ENCODE peak calls at places on chromosomes 16 and 17, in four cellular contexts. D is mesenchymal stem cell, G is psoas muscle, W is A549. K is an unnamed sample.

GRCh38 chr16:24776486-24777220 is 47.2 kb downstream of the TNRC6A start:
- DNase-seq in G (peak), W (no peak), D (no peak), K (no peak)

GRCh38 chr16:29818082-29818481 is 2.1 kb downstream of the PAGR1 start:
- DNase-seq in G (no peak), W (no peak), D (peak), K (no peak)

GRCh38 chr16:83953796-83954576 is 946 bp downstream of the OSGIN1 start:
- DNase-seq in D (peak), W (peak), G (no peak), K (no peak)

GRCh38 chr16:12157510-12158093 is 181.1 kb downstream of the SNX29 start:
- DNase-seq in W (no peak), G (no peak), D (no peak), K (no peak)

GRCh38 chr16:10979717-10980601 is 35.6 kb downstream of the CLEC16A start:
- DNase-seq in D (no peak), G (peak), W (no peak), K (no peak)

GRCh38 chr17:80265205-80266068 is 4.8 kb downstream of the RNF213 start:
- DNase-seq in W (no peak), D (no peak), G (no peak), K (peak)

GRCh38 chr17:7882068-7882467 is 6.5 kb upstream of the CHD3 start:
- DNase-seq in G (no peak), W (no peak), D (no peak), K (no peak)

GRCh38 chr16:10685709-10686108 is 9.0 kb downstream of the TEKT5 start:
- DNase-seq in G (no peak), W (no peak), D (no peak), K (no peak)

GRCh38 chr16:54242199-54242598 is 44.4 kb downstream of the IRX3 start:
- DNase-seq in D (no peak), W (peak), G (no peak), K (no peak)

GRCh38 chr17:72412650-72413076 is 291.8 kb downstream of the SOX9 start:
- DNase-seq in D (no peak), W (no peak), G (peak), K (no peak)

GRCh38 chr17:80001376-80001775 is 34.3 kb downstream of the TBC1D16 start:
- DNase-seq in D (no peak), G (no peak), W (no peak), K (no peak)

GRCh38 chr16:57633383-57634064 is 5.1 kb downstream of the ADGRG1 start:
- DNase-seq in G (no peak), D (no peak), W (no peak), K (no peak)

GRCh38 chr17:1568950-1569810 is 6.6 kb upstream of the PITPNA start:
- DNase-seq in D (no peak), G (no peak), W (no peak), K (no peak)

GRCh38 chr17:57552114-57552601 is 192.9 kb downstream of the CCDC182 start:
- DNase-seq in W (no peak), D (peak), G (peak), K (peak)

GRCh38 chr16:2335286-2335895 is 5.1 kb downstream of the ABCA3 start:
- DNase-seq in G (no peak), D (peak), W (no peak), K (no peak)

GRCh38 chr16:82810077-82810476 is 183.3 kb downstream of the CDH13 start:
- DNase-seq in G (no peak), D (no peak), W (no peak), K (no peak)

GRCh38 chr17:17455173-17455572 is 21.6 kb upstream of the MED9 start:
- DNase-seq in D (no peak), W (no peak), G (no peak), K (no peak)

GRCh38 chr16:24992696-24993095 is 22.5 kb downstream of the ARHGAP17 start:
- DNase-seq in W (no peak), D (no peak), G (no peak), K (no peak)

GRCh38 chr16:55031481-55031880 is 100.8 kb downstream of the IRX5 start:
- DNase-seq in D (no peak), W (no peak), G (no peak), K (no peak)

GRCh38 chr17:59345476-59345875 is 14.0 kb downstream of the YPEL2 start:
- DNase-seq in D (no peak), G (no peak), W (no peak), K (no peak)

GRCh38 chr16:87037012-87037411 is 280.2 kb downstream of the C16orf95 start:
- DNase-seq in W (no peak), D (no peak), G (no peak), K (no peak)

GRCh38 chr17:75831032-75831567 is 13.1 kb downstream of the UNC13D start:
- DNase-seq in G (no peak), W (no peak), D (no peak), K (no peak)

GRCh38 chr17:78337244-78338109 is 22.4 kb downstream of the SOCS3 start:
- DNase-seq in W (peak), G (no peak), D (peak), K (no peak)

GRCh38 chr17:5183410-5183793 is 8.3 kb downstream of the ZNF594 start:
- DNase-seq in W (no peak), D (no peak), G (no peak), K (no peak)

GRCh38 chr16:50297301-50298074 is 31.1 kb downstream of the ADCY7 start:
- DNase-seq in D (no peak), W (no peak), G (peak), K (no peak)

GRCh38 chr17:34318474-34318873 is 761 bp upstream of the CCL8 start:
- DNase-seq in W (peak), D (no peak), G (no peak), K (no peak)

GRCh38 chr17:82343560-82343959 is 10.0 kb upstream of the SECTM1 start:
- DNase-seq in W (no peak), G (no peak), D (no peak), K (no peak)

GRCh38 chr16:21302454-21302853 is 24.4 kb upstream of the CRYM start:
- DNase-seq in W (no peak), D (peak), G (no peak), K (no peak)

GRCh38 chr16:4320030-4320429 is 4.2 kb downstream of the GLIS2 start:
- DNase-seq in G (peak), W (no peak), D (no peak), K (no peak)

GRCh38 chr17:79650283-79650682 is 39.4 kb upstream of the RBFOX3 start:
- DNase-seq in D (no peak), W (no peak), G (no peak), K (no peak)

GRCh38 chr16:81642107-81642436 is 137.0 kb upstream of the PLCG2 start:
- DNase-seq in W (no peak), D (no peak), G (no peak), K (no peak)

DNA sequence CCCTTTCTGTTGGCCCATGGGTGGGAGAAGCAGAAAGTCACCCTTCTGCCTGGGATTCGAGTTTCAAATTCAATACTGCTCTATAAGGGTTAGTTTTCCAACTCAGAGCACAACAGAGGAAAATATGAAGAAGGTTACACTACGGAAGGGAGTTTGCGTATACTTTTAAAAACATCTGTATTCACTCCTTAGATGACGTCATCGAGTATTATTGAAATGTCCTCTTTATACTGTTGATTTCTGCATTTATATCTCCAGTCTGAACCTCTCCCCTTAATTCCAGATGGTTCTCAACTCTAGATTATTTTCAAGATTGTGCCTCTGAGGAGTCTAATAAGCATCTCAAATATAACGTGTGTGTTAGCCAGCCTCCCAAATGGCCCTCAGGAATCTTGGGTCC is 249.1 kb downstream of the MAP2K4 start:
- DNase-seq in W (no peak), D (no peak), G (no peak), K (no peak)
- H3K27ac ChIP-seq in W (no peak), D (no peak), G (no peak), K (no peak)

GRCh38 chr16:15440852-15441251 is 6.5 kb downstream of the BMERB1 start:
- DNase-seq in G (no peak), W (peak), D (peak), K (no peak)
- H3K27ac ChIP-seq in G (peak), W (peak), D (peak), K (no peak)

DNA sequence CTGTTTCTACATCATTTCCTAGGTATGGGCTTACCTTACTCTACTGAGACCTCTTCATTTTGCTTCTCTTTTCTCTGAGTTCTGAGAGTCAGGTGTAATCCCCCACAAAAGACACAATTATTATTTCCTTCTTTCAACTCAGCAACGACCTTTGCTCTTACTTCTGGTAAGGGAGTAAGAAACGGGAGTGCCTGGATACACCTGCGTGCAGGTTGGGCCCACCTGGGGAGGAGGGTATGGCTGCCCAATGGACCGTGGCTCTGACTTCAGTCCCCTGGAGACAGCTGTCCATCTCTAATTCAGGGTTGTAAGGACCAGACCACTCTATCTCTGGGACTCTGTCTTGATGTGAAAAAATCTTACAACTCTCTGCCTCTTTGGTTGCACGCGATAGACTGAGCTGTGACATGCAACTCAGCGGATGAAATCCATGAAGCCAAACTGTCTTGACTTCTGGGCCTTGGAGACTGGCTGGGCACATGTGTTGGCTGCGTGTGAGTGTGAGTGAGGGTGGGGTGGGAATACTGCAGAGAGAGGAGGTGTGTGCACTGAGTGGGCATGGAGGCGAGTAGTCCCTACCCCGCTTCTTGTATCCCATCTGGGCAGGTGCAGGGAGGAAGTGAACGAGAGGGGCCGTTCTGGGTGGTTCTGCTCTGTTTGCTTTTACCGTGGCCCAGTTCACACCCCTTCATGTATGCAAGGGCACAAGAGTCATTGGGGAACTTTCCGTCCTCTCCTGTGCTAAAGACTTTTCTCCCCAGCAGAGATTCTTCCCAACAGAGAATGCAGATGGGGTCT is 1.2 kb downstream of the TMEM238L start:
- DNase-seq in D (no peak), W (no peak), G (no peak), K (no peak)
- H3K27ac ChIP-seq in D (no peak), W (no peak), G (no peak), K (no peak)

GRCh38 chr16:75025766-75026165 is 26.9 kb downstream of the ZNRF1 start:
- DNase-seq in W (no peak), G (no peak), D (peak), K (no peak)
- H3K27ac ChIP-seq in W (peak), G (peak), D (no peak), K (no peak)

GRCh38 chr16:74700206-74701040 is at the start of gene MLKL:
- DNase-seq in G (peak), D (peak), W (peak), K (peak)

GRCh38 chr16:74699666-74700065 is 996 bp downstream of the MLKL start:
- DNase-seq in G (no peak), W (peak), D (no peak), K (no peak)

GRCh38 chr16:74695450-74696422 is 4.9 kb downstream of the MLKL start:
- DNase-seq in D (peak), G (peak), W (peak), K (peak)

DNA sequence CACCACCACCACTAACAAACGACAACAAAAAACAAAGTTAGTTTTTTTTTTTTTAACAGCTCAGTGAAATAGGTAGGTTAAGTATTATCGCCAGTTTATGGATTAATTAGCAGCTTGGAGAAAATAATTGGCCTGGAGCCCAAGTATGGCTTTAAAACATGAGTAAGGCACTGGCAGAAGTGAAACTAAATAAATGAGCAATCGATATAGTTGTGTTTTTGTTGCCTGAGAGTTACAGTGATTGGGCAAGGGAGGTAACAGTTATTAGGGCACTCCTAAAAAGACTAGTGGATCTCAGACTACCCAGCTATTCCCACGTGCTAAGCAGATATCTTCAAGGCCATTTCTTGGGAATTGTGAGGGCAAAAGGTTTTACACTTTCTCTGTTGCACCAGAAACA is 2.4 kb downstream of the MLKL start:
- DNase-seq in G (no peak), D (peak), W (no peak), K (no peak)
- H3K27ac ChIP-seq in G (no peak), D (no peak), W (peak), K (no peak)

K was measured in CD8-positive, alpha-beta T cell.